ENCODE peak calls at places on chromosomes 3 and 15, in eight cellular contexts. D, B, Z, S, G, Y, F and O are unnamed samples.

GRCh38 chr15:66630801-66631351 is 65.1 kb upstream of the LCTL start:
- DNase-seq in D (no peak), B (no peak), Z (no peak), S (no peak), G (no peak), Y (no peak), F (no peak), O (no peak)

GRCh38 chr3:193982258-193982659 is 153.7 kb upstream of the HES1 start:
- DNase-seq in D (no peak), B (no peak), Z (peak), S (no peak), G (no peak), Y (no peak), F (no peak), O (no peak)

GRCh38 chr15:55627730-55628368 is 39.7 kb upstream of the PYGO1 start:
- DNase-seq in D (no peak), B (no peak), Z (peak), S (peak), G (no peak), Y (no peak), F (no peak), O (no peak)

GRCh38 chr3:15983232-15983631 is 185.5 kb upstream of the ANKRD28 start:
- DNase-seq in D (no peak), B (peak), Z (peak), S (peak), G (no peak), Y (no peak), F (no peak), O (no peak)

GRCh38 chr3:190265795-190266194 is 56.5 kb downstream of the CLDN1 start:
- DNase-seq in D (no peak), B (no peak), Z (peak), S (peak), G (no peak), Y (no peak), F (no peak), O (no peak)

GRCh38 chr3:159765860-159766294 is 222.8 kb upstream of the IL12A start:
- DNase-seq in D (no peak), B (no peak), Z (no peak), S (no peak), G (no peak), Y (no peak), F (no peak), O (no peak)

GRCh38 chr3:159947220-159947619 is 41.4 kb upstream of the IL12A start:
- DNase-seq in D (no peak), B (no peak), Z (peak), S (peak), G (no peak), Y (no peak), F (no peak), O (no peak)

GRCh38 chr3:90007786-90008499 is 900.5 kb downstream of the EPHA3 start:
- DNase-seq in D (no peak), B (no peak), Z (peak), S (no peak), G (no peak), Y (no peak), F (no peak), O (no peak)

GRCh38 chr3:171301002-171301401 is 159.2 kb downstream of the TNIK start:
- DNase-seq in D (no peak), B (no peak), Z (no peak), S (no peak), G (no peak), Y (no peak), F (no peak), O (no peak)

GRCh38 chr3:17552351-17552750 is 190.1 kb downstream of the TBC1D5 start:
- DNase-seq in D (no peak), B (no peak), Z (no peak), S (no peak), G (no peak), Y (no peak), F (no peak), O (no peak)

GRCh38 chr3:131608741-131609140 is 106.0 kb upstream of the MRPL3 start:
- DNase-seq in D (no peak), B (no peak), Z (no peak), S (peak), G (no peak), Y (no peak), F (no peak), O (no peak)

GRCh38 chr3:101687142-101687931 is 819 bp upstream of the RPL24 start:
- DNase-seq in D (no peak), B (no peak), Z (no peak), S (no peak), G (no peak), Y (no peak), F (no peak), O (no peak)

GRCh38 chr3:2096196-2096595 is 2.5 kb upstream of the CNTN4 start:
- DNase-seq in D (no peak), B (no peak), Z (no peak), S (no peak), G (no peak), Y (no peak), F (no peak), O (no peak)

GRCh38 chr3:30012941-30013543 is 593.4 kb upstream of the TGFBR2 start:
- DNase-seq in D (peak), B (peak), Z (peak), S (peak), G (peak), Y (peak), F (peak), O (peak)

GRCh38 chr3:186825294-186825821 is 17.2 kb upstream of the ADIPOQ start:
- DNase-seq in D (no peak), B (no peak), Z (peak), S (peak), G (peak), Y (peak), F (peak), O (no peak)

GRCh38 chr3:46086083-46086437 is 58.8 kb upstream of the XCR1 start:
- DNase-seq in D (no peak), B (no peak), Z (no peak), S (no peak), G (no peak), Y (no peak), F (no peak), O (no peak)

GRCh38 chr15:27935328-27935727 is 163.8 kb downstream of the OCA2 start:
- DNase-seq in D (no peak), B (no peak), Z (no peak), S (no peak), G (no peak), Y (no peak), F (no peak), O (no peak)

GRCh38 chr15:101342065-101342464 is 47.0 kb upstream of the SNRPA1 start:
- DNase-seq in D (no peak), B (no peak), Z (no peak), S (no peak), G (no peak), Y (no peak), F (no peak), O (no peak)

GRCh38 chr15:85752591-85752990 is 42.1 kb downstream of the KLHL25 start:
- DNase-seq in D (no peak), B (no peak), Z (no peak), S (no peak), G (no peak), Y (no peak), F (no peak), O (no peak)

GRCh38 chr15:67199881-67200763 is 54.3 kb downstream of the AAGAB start:
- DNase-seq in D (no peak), B (no peak), Z (peak), S (peak), G (no peak), Y (no peak), F (no peak), O (no peak)

GRCh38 chr15:70632079-70632850 is 131.1 kb downstream of the UACA start:
- DNase-seq in D (no peak), B (no peak), Z (peak), S (no peak), G (no peak), Y (no peak), F (no peak), O (no peak)

GRCh38 chr3:53816430-53816829 is 29.8 kb downstream of the CHDH start:
- DNase-seq in D (no peak), B (no peak), Z (no peak), S (no peak), G (no peak), Y (no peak), F (no peak), O (no peak)

GRCh38 chr3:105561875-105562274 is 195.2 kb downstream of the ALCAM start:
- DNase-seq in D (no peak), B (no peak), Z (no peak), S (no peak), G (no peak), Y (no peak), F (no peak), O (no peak)

GRCh38 chr3:177333535-177334495 is 136.5 kb upstream of the TBL1XR1 start:
- DNase-seq in D (no peak), B (no peak), Z (no peak), S (no peak), G (no peak), Y (no peak), F (no peak), O (no peak)

GRCh38 chr3:8607285-8608040 is 37.1 kb downstream of the SSUH2 start:
- DNase-seq in D (no peak), B (no peak), Z (peak), S (peak), G (no peak), Y (no peak), F (no peak), O (no peak)